ENCODE peak calls at places on chromosome 2, in ten cellular contexts. F is activated CD4-positive, CD25-positive, alpha-beta regulatory T cell; D is GM12864; X is NCI-H2081; C is AG09319; U is IMR-90; I is activated T-cell treated with anti-CD3 and anti-CD28 coated beads, Interleukin-2, amount 50 U/mL, for 24 hours; V is Right ventricle myocardium superior; W is stimulated activated CD4-positive, alpha-beta T cell treated with anti-CD3 and anti-CD28 coated beads, Interleukin-15, amount 100 ng/mL, for 24 hours; S is ELR. M is an unnamed sample.

GRCh38 chr2:69914235-69915049 is 467 bp upstream of the MXD1 start:
- DNase-seq in F (peak), D (peak), X (peak), C (peak), U (peak), I (peak), V (peak), W (peak), S (peak), M (peak)

GRCh38 chr2:241942416-241943208 is 73.1 kb downstream of the RTP5 start:
- DNase-seq in F (no peak), D (no peak), X (no peak), C (no peak), U (no peak), I (no peak), V (no peak), W (no peak), S (no peak), M (no peak)

GRCh38 chr2:42598656-42599267 is 30.3 kb downstream of the MTA3 start:
- DNase-seq in F (no peak), D (no peak), X (no peak), C (no peak), U (no peak), I (no peak), V (no peak), W (no peak), S (peak), M (no peak)

GRCh38 chr2:102253140-102253752 is 58.1 kb upstream of the IL1RL1 start:
- DNase-seq in F (no peak), D (no peak), X (no peak), C (no peak), U (no peak), I (no peak), V (no peak), W (peak), S (no peak), M (no peak)

GRCh38 chr2:202512176-202512575 is 122.6 kb upstream of the FAM117B start:
- DNase-seq in F (no peak), D (no peak), X (no peak), C (no peak), U (no peak), I (no peak), V (no peak), W (no peak), S (no peak), M (no peak)

GRCh38 chr2:151886235-151886634 is 58.0 kb upstream of the ARL5A start:
- DNase-seq in F (no peak), D (no peak), X (peak), C (no peak), U (no peak), I (no peak), V (no peak), W (no peak), S (no peak), M (peak)

GRCh38 chr2:38771632-38772031 is 6.4 kb upstream of the GEMIN6 start:
- DNase-seq in F (no peak), D (no peak), X (no peak), C (no peak), U (peak), I (no peak), V (no peak), W (no peak), S (peak), M (no peak)

GRCh38 chr2:159297042-159297707 is 10.7 kb upstream of the WDSUB1 start:
- DNase-seq in F (no peak), D (no peak), X (no peak), C (no peak), U (no peak), I (no peak), V (no peak), W (no peak), S (no peak), M (no peak)

GRCh38 chr2:3743951-3744555 is 40.7 kb downstream of the DCDC2C start:
- DNase-seq in F (no peak), D (no peak), X (no peak), C (no peak), U (no peak), I (no peak), V (no peak), W (no peak), S (no peak), M (no peak)